ENCODE peak calls at places on chromosomes 11 and 22, in nine cellular contexts. H, O, P, A, I, M, W, K and E are unnamed samples.

GRCh38 chr11:94117871-94118270 is 10.8 kb upstream of the PANX1 start:
- DNase-seq in H (no peak), O (no peak), P (no peak), A (no peak), I (no peak), M (no peak), W (no peak), K (no peak), E (no peak)

GRCh38 chr11:131025020-131025419 is 108.7 kb upstream of the SNX19 start:
- DNase-seq in H (no peak), O (no peak), P (no peak), A (no peak), I (peak), M (peak), W (peak), K (peak), E (no peak)

GRCh38 chr22:47094861-47095330 is 332.4 kb downstream of the TBC1D22A start:
- DNase-seq in H (no peak), O (no peak), P (no peak), A (no peak), I (no peak), M (no peak), W (no peak), K (no peak), E (no peak)

GRCh38 chr11:59289356-59289755 is 69.3 kb upstream of the OR5AN1 start:
- DNase-seq in H (no peak), O (no peak), P (no peak), A (no peak), I (no peak), M (no peak), W (no peak), K (no peak), E (no peak)

GRCh38 chr11:29914203-29914930 is 102.5 kb downstream of the KCNA4 start:
- DNase-seq in H (no peak), O (no peak), P (no peak), A (no peak), I (no peak), M (no peak), W (no peak), K (no peak), E (no peak)

GRCh38 chr11:115724709-115725108 is 220.5 kb upstream of the CADM1 start:
- DNase-seq in H (no peak), O (no peak), P (no peak), A (no peak), I (no peak), M (no peak), W (peak), K (no peak), E (no peak)

GRCh38 chr11:73240190-73240781 is 22.2 kb downstream of the P2RY2 start:
- DNase-seq in H (no peak), O (peak), P (peak), A (no peak), I (peak), M (no peak), W (peak), K (peak), E (no peak)

GRCh38 chr11:23151819-23152218 is 291.5 kb upstream of the CCDC179 start:
- DNase-seq in H (no peak), O (no peak), P (no peak), A (no peak), I (peak), M (no peak), W (no peak), K (no peak), E (no peak)

GRCh38 chr11:80782135-80782885 is 1341.5 kb upstream of the TENM4 start:
- DNase-seq in H (no peak), O (no peak), P (no peak), A (no peak), I (no peak), M (no peak), W (no peak), K (peak), E (no peak)

GRCh38 chr11:96620464-96621044 is 230.7 kb downstream of the JRKL start:
- DNase-seq in H (no peak), O (no peak), P (no peak), A (no peak), I (peak), M (no peak), W (no peak), K (no peak), E (no peak)

GRCh38 chr22:38314140-38314991 is 2.9 kb downstream of the CSNK1E start:
- DNase-seq in H (no peak), O (peak), P (peak), A (no peak), I (peak), M (no peak), W (no peak), K (peak), E (no peak)

GRCh38 chr22:43159484-43160178 is 8.3 kb downstream of the TSPO start:
- DNase-seq in H (no peak), O (no peak), P (no peak), A (peak), I (peak), M (peak), W (no peak), K (peak), E (no peak)

GRCh38 chr11:96376796-96377195 is 12.9 kb downstream of the CCDC82 start:
- DNase-seq in H (no peak), O (no peak), P (no peak), A (no peak), I (no peak), M (no peak), W (no peak), K (no peak), E (no peak)

GRCh38 chr11:128789497-128790080 is 77.5 kb downstream of the KCNJ1 start:
- DNase-seq in H (no peak), O (no peak), P (no peak), A (no peak), I (no peak), M (no peak), W (no peak), K (no peak), E (no peak)

GRCh38 chr11:77436501-77436900 is 37.4 kb downstream of the PAK1 start:
- DNase-seq in H (no peak), O (no peak), P (no peak), A (no peak), I (no peak), M (no peak), W (no peak), K (no peak), E (no peak)

GRCh38 chr22:40654522-40655167 is 18.1 kb upstream of the MRTFA start:
- DNase-seq in H (no peak), O (peak), P (peak), A (peak), I (peak), M (peak), W (peak), K (no peak), E (no peak)

DNA sequence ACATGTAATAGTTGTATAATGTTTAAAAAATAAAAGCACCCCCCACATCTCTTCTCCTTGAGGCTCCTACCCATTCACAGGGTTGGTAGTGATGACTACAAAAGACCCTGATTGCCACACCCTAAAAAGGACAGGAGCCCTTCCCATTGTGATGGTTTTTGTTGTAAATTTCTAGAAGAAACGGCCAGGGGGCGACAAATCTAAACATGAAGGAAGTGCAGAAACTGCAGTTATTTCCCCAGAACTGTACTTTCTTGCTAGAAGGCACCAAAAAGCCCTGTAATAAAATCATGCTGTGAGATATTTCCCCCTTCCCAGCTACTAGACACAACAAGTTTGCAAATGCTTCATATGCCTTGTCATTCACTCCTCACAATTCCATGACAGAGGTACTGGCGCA is 10.8 kb downstream of the PRR5L start:
- DNase-seq in H (no peak), O (no peak), P (no peak), A (no peak), I (peak), M (peak), W (no peak), K (peak), E (no peak)
- TF ChIP-seq CTCF in H (no peak), O (peak), P (peak), A (no peak), I (peak), M (peak), W (peak), K (peak), E (peak)

GRCh38 chr11:82225930-82226329 is 507.7 kb downstream of the FAM181B start:
- DNase-seq in H (no peak), O (no peak), P (no peak), A (no peak), I (peak), M (no peak), W (no peak), K (peak), E (no peak)
- TF ChIP-seq CTCF in H (no peak), O (no peak), P (no peak), A (no peak), I (peak), M (no peak), W (no peak), K (peak), E (no peak)

DNA sequence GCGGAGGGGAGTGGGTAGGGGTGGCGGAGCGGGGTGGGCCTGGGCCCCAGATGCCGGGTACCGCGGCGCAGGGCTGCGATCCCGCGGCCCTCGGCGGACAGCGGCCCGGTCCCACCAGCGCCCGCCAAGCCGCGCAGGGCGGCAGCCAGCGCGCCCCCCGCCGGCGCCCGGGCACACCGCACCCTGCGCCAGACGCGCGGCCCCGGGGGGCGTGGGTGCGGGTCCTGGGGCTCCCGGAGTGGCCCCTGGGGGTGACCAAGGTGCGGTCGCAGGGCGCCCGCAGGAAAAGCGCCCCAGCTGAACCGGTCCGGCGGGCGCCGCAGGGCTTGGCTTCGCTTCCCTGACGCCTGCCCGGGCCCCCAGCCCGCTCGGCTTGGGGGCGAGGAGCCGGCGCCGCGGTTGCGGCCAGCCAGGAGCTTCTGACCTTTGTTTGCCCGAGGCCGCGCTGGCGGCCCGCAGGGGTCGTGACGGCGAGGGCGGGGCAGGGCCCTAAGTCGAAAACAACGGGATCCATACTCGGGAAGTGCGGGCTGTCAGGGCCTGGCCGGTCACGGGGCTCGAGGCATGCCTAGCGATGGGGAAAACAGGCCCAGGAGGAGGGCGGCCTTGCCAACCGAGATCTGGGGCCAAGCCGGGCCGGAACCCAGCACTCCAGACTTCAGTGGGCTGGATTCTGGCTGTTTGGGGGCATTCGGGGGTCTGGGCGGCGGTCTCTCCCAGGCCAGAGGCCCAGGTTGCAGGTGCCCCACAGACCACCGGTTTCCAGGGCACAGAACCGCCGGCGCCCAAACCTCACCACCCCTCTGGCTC is 581 bp upstream of the AP5B1 start:
- DNase-seq in H (no peak), O (peak), P (no peak), A (peak), I (no peak), M (peak), W (no peak), K (peak), E (peak)
- TF ChIP-seq CTCF in H (no peak), O (peak), P (peak), A (no peak), I (no peak), M (peak), W (no peak), K (peak), E (peak)

DNA sequence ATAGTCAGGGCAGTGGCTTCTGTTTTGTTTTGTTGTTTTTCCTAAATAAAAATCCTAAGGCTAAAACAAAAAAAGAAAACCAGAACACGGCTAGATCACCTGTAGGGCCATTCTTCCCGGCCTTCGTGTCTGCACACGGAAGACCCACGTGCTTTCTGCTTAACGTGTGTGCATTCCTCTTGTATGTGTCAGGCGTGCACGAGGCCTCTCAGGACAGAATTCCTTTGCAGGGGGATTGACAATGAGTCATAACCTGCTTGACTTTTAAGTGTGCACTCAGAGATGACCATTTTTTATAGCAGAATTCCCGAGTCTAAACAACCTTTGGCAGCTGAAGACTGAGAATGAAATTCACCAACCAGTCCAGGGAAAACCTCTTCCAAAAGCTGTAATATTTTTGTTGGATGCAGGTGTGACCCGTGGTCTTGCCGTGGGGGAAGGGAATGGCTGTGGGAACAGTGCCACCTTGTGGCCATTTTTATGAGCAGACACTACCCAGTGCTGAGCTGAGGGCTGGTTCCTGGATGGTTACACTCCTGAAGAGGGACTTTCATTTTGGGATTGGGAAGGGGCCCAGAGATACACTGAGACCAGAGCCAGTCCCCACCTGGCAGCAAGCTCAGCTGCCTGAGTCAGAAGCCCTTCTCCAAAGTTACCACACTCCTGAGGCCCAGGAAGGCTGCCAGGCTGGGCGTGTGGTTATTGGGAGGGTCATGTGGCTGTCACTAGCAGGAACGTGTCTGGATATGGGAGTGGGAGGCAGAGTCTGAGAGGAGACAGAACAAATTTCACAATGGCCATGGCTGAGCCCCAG is 35.7 kb upstream of the DKK3 start:
- DNase-seq in H (peak), O (peak), P (peak), A (peak), I (peak), M (peak), W (peak), K (peak), E (peak)
- TF ChIP-seq CTCF in H (peak), O (peak), P (peak), A (peak), I (peak), M (peak), W (peak), K (peak), E (peak)

GRCh38 chr11:45852712-45853101 is 5.4 kb downstream of the CRY2 start:
- DNase-seq in H (no peak), O (peak), P (peak), A (no peak), I (no peak), M (no peak), W (no peak), K (no peak), E (no peak)
- TF ChIP-seq CTCF in H (no peak), O (no peak), P (peak), A (no peak), I (no peak), M (no peak), W (no peak), K (no peak), E (no peak)

GRCh38 chr11:86524603-86525352 is 147.6 kb downstream of the ME3 start:
- DNase-seq in H (no peak), O (no peak), P (no peak), A (no peak), I (peak), M (no peak), W (no peak), K (no peak), E (no peak)
- TF ChIP-seq CTCF in H (no peak), O (no peak), P (no peak), A (no peak), I (no peak), M (no peak), W (no peak), K (no peak), E (no peak)

GRCh38 chr22:39405346-39406085 is 5.9 kb downstream of the TAB1 start:
- DNase-seq in H (no peak), O (no peak), P (no peak), A (no peak), I (peak), M (no peak), W (no peak), K (peak), E (no peak)
- TF ChIP-seq CTCF in H (no peak), O (no peak), P (no peak), A (no peak), I (peak), M (no peak), W (no peak), K (no peak), E (no peak)

GRCh38 chr11:116827461-116827860 is 2.2 kb upstream of the APOC3 start:
- DNase-seq in H (no peak), O (no peak), P (no peak), A (no peak), I (no peak), M (no peak), W (no peak), K (no peak), E (no peak)

GRCh38 chr11:116823031-116823843 is at the start of gene APOA4:
- DNase-seq in H (no peak), O (no peak), P (no peak), A (no peak), I (no peak), M (no peak), W (no peak), K (no peak), E (no peak)

GRCh38 chr11:116826751-116827431 is 2.8 kb upstream of the APOC3 start:
- DNase-seq in H (no peak), O (no peak), P (no peak), A (no peak), I (no peak), M (no peak), W (no peak), K (no peak), E (no peak)

GRCh38 chr11:116825854-116826750 is 3.0 kb upstream of the APOA4 start:
- DNase-seq in H (no peak), O (no peak), P (no peak), A (no peak), I (no peak), M (no peak), W (no peak), K (no peak), E (no peak)

GRCh38 chr11:116825434-116825833 is 2.3 kb upstream of the APOA4 start:
- DNase-seq in H (no peak), O (no peak), P (no peak), A (no peak), I (no peak), M (no peak), W (no peak), K (no peak), E (no peak)
- TF ChIP-seq CTCF in H (no peak), O (no peak), P (no peak), A (no peak), I (no peak), M (no peak), W (no peak), K (no peak), E (no peak)